ENCODE peak calls at places on chromosomes 13 and 19, in four cellular contexts. L is LHCN-M2, D is RCC 7860, K is NAMALWA. I is an unnamed sample.

GRCh38 chr19:39327990-39328705 is 7.5 kb upstream of the LRFN1 start:
- DNase-seq in L (peak; percentile 48), D (peak; percentile 41), K (peak; percentile 77), I (peak; percentile 62)

GRCh38 chr19:12733369-12733896 is 1.1 kb downstream of the TRIR start:
- DNase-seq in L (peak; percentile 74), D (peak; percentile 10), K (peak; percentile 87), I (peak; percentile 77)

GRCh38 chr13:87057807-87058520 is 613.2 kb upstream of the SLITRK5 start:
- DNase-seq in L (peak; percentile 34), D (no peak), K (no peak), I (no peak)

GRCh38 chr13:110245421-110245899 is 61.5 kb downstream of the COL4A1 start:
- DNase-seq in L (peak; percentile 56), D (no peak), K (no peak), I (no peak)

GRCh38 chr13:25692156-25692555 is 320.4 kb downstream of the ATP8A2 start:
- DNase-seq in L (peak; percentile 90), D (no peak), K (no peak), I (no peak)

GRCh38 chr13:34416833-34417425 is 525.1 kb upstream of the NBEA start:
- DNase-seq in L (peak; percentile 70), D (no peak), K (no peak), I (no peak)

GRCh38 chr19:38441660-38442348 is 8.3 kb downstream of the RYR1 start:
- DNase-seq in L (no peak), D (no peak), K (peak; percentile 34), I (peak; percentile 46)

GRCh38 chr13:29905845-29906244 is 55.4 kb upstream of the UBL3 start:
- DNase-seq in L (peak; percentile 25), D (no peak), K (no peak), I (peak; percentile 86)

GRCh38 chr13:82654851-82655517 is 1227.3 kb downstream of the SLITRK1 start:
- DNase-seq in L (peak; percentile 91), D (no peak), K (no peak), I (no peak)

GRCh38 chr13:19601749-19602725 is 31.4 kb upstream of the MPHOSPH8 start:
- DNase-seq in L (no peak), D (peak; percentile 21), K (peak; percentile 14), I (peak; percentile 81)

GRCh38 chr19:53192771-53193533 is at the start of gene ZNF665:
- DNase-seq in L (no peak), D (peak; percentile 51), K (peak; percentile 81), I (peak; percentile 93)

GRCh38 chr19:34255546-34255945 is 1.2 kb downstream of the GARRE1 start:
- DNase-seq in L (no peak), D (no peak), K (no peak), I (no peak)

GRCh38 chr13:28392896-28393295 is 102.0 kb downstream of the FLT1 start:
- DNase-seq in L (no peak), D (no peak), K (no peak), I (no peak)

GRCh38 chr13:34941835-34942731 is at the start of gene NBEA:
- DNase-seq in L (peak; percentile 46), D (peak; percentile 33), K (peak; percentile 86), I (peak; percentile 7)